ENCODE peak calls at places on chromosomes 11 and 22, in four cellular contexts. One of them, this sample, is unnamed.

GRCh38 chr11:40380871-40381270 is 1078.6 kb downstream of the LRRC4C start:
- DNase-seq in fibroblast of villous mesenchyme: no peak
- DNase-seq in uterus: no peak
- DNase-seq in fibroblast of pulmonary artery: peak; percentile 1
- DNase-seq in this sample: no peak

GRCh38 chr22:46001426-46002106 is 24.6 kb upstream of the WNT7B start:
- DNase-seq in fibroblast of villous mesenchyme: no peak
- DNase-seq in uterus: no peak
- DNase-seq in fibroblast of pulmonary artery: no peak
- DNase-seq in this sample: no peak

GRCh38 chr22:33303109-33303508 is 244.9 kb upstream of the SYN3 start:
- DNase-seq in fibroblast of villous mesenchyme: no peak
- DNase-seq in uterus: no peak
- DNase-seq in fibroblast of pulmonary artery: no peak
- DNase-seq in this sample: no peak

GRCh38 chr22:16963189-16963945 is 44.7 kb downstream of the GAB4 start:
- DNase-seq in fibroblast of villous mesenchyme: no peak
- DNase-seq in uterus: no peak
- DNase-seq in fibroblast of pulmonary artery: no peak
- DNase-seq in this sample: no peak

GRCh38 chr22:43435851-43436535 is 24.2 kb downstream of the MPPED1 start:
- DNase-seq in fibroblast of villous mesenchyme: no peak
- DNase-seq in uterus: no peak
- DNase-seq in fibroblast of pulmonary artery: no peak
- DNase-seq in this sample: no peak

GRCh38 chr11:89604281-89604680 is 105.8 kb upstream of the TRIM77 start:
- DNase-seq in fibroblast of villous mesenchyme: peak; percentile 34
- DNase-seq in uterus: no peak
- DNase-seq in fibroblast of pulmonary artery: no peak
- DNase-seq in this sample: no peak

GRCh38 chr11:115297330-115297729 is 206.9 kb downstream of the CADM1 start:
- DNase-seq in fibroblast of villous mesenchyme: no peak
- DNase-seq in uterus: no peak
- DNase-seq in fibroblast of pulmonary artery: no peak
- DNase-seq in this sample: no peak

GRCh38 chr11:33375688-33376311 is 118.6 kb downstream of the HIPK3 start:
- DNase-seq in fibroblast of villous mesenchyme: peak; percentile 15
- DNase-seq in uterus: no peak
- DNase-seq in fibroblast of pulmonary artery: peak; percentile 31
- DNase-seq in this sample: peak; percentile 40

GRCh38 chr11:129445226-129445625 is 69.6 kb downstream of the BARX2 start:
- DNase-seq in fibroblast of villous mesenchyme: no peak
- DNase-seq in uterus: no peak
- DNase-seq in fibroblast of pulmonary artery: no peak
- DNase-seq in this sample: no peak
- TF ChIP-seq CTCF in fibroblast of villous mesenchyme: no peak
- TF ChIP-seq CTCF in uterus: no peak
- TF ChIP-seq CTCF in fibroblast of pulmonary artery: no peak
- TF ChIP-seq CTCF in this sample: no peak

DNA sequence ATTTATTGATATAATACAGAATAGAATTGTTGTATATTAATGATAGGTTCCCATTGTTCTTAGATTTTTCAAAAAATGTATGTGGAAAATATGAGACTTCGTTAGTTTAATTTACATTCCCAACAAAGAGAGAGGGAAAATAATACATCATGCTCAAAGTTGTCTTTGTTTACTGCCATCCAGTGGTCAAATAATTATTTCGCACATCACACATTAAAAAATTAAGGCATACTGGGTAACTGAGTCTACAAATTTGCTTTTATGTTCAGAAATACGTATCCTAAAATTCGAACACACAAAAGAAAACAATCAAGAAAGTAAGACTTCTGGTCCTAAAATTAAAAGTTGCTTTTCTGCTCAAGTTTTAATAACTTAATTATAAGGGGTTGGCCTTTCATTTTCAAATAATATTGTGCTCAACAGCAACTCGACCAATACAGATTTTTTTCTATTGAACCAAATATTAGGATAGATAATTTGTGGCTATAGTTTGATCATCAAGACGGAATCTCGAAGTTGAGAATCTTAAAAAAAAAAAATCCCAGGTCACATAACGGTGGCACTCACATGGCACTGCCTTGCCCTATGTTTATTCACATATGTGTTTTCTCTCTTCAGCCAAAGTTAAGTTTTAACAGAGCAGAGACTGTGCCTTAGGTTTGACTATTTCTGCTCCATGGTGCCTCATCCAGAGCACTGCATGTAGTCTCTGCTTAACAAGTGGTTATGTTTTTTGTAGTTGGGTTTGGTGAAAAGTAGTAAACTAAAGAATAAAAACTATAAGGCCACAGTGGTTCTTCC is 12.3 kb downstream of the PDGFD start:
- DNase-seq in fibroblast of villous mesenchyme: no peak
- DNase-seq in uterus: no peak
- DNase-seq in fibroblast of pulmonary artery: peak; percentile 48
- DNase-seq in this sample: peak; percentile 34
- TF ChIP-seq CTCF in fibroblast of villous mesenchyme: peak; percentile 44
- TF ChIP-seq CTCF in uterus: no peak
- TF ChIP-seq CTCF in fibroblast of pulmonary artery: peak; percentile 45
- TF ChIP-seq CTCF in this sample: peak; percentile 30

DNA sequence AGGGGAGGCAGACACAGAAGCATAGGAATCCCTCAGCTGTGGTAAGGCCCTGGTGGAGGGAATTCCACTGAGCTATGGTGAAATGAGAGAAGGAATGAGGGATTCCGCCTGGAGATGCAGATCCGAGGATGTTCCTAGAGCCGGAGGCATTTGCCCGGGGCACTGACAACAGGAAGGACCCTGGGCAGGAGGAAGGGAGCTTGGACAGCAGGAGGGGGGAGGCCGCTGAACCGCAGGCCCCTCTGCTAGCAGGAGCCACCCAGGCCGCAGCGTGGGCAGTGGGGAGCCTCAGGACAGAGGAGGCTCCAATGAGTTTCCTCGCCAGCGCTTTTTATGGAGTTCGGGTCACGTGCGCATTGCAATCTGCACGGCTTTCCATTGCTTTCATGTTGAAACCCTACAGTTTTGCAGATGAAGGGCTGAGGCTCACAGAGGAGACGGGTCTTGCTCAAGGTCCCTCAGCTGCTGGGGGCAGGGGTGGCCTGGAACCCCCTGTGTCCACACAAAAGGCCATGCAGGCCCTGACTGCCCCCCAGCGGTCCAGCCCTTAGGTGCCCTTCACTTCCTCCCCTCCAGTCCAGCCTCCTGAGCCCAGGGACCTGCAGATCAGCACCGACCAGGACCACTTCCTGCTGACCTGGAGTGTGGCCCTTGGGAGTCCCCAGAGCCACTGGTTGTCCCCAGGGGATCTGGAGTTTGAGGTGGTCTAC is 15.6 kb downstream of the CSF2RB start:
- DNase-seq in fibroblast of villous mesenchyme: peak; percentile 12
- DNase-seq in uterus: no peak
- DNase-seq in fibroblast of pulmonary artery: no peak
- DNase-seq in this sample: no peak
- TF ChIP-seq CTCF in fibroblast of villous mesenchyme: no peak
- TF ChIP-seq CTCF in uterus: no peak
- TF ChIP-seq CTCF in fibroblast of pulmonary artery: no peak
- TF ChIP-seq CTCF in this sample: no peak

GRCh38 chr22:24951942-24952836 is at the start of gene KIAA1671:
- DNase-seq in fibroblast of villous mesenchyme: peak; percentile 66
- DNase-seq in uterus: peak; percentile 80
- DNase-seq in fibroblast of pulmonary artery: peak; percentile 76
- DNase-seq in this sample: peak; percentile 50
- TF ChIP-seq CTCF in fibroblast of villous mesenchyme: peak; percentile 99
- TF ChIP-seq CTCF in uterus: peak; percentile 94
- TF ChIP-seq CTCF in fibroblast of pulmonary artery: peak; percentile 98
- TF ChIP-seq CTCF in this sample: peak; percentile 99

DNA sequence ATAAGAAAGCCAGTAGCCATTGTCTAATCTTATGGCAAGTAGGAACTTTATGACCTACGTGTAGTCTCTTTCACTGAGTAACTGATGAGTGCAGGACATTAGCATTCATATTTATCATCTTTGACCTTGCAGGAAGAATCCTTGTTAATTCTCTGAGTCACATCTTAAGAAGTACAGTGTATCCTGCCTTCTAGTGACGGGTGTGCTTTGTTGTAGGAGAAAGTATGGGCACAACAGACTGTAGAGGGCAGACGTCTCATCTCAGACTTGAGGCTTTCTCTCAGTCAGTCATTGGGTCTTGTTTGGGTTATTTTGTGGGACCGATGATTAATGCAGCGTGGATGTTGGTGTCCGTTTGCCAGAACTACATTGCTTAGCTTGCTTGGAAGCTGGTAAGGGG is 6.8 kb downstream of the RNF214 start:
- DNase-seq in fibroblast of villous mesenchyme: peak; percentile 92
- DNase-seq in uterus: no peak
- DNase-seq in fibroblast of pulmonary artery: peak; percentile 92
- DNase-seq in this sample: peak; percentile 88
- TF ChIP-seq CTCF in fibroblast of villous mesenchyme: peak; percentile 58
- TF ChIP-seq CTCF in uterus: no peak
- TF ChIP-seq CTCF in fibroblast of pulmonary artery: peak; percentile 74
- TF ChIP-seq CTCF in this sample: peak; percentile 63

GRCh38 chr11:17256512-17256911 is 20.0 kb upstream of the NUCB2 start:
- DNase-seq in fibroblast of villous mesenchyme: peak; percentile 98
- DNase-seq in uterus: no peak
- DNase-seq in fibroblast of pulmonary artery: peak; percentile 98
- DNase-seq in this sample: peak; percentile 98

GRCh38 chr11:17258670-17259069 is 17.9 kb upstream of the NUCB2 start:
- DNase-seq in fibroblast of villous mesenchyme: no peak
- DNase-seq in uterus: no peak
- DNase-seq in fibroblast of pulmonary artery: no peak
- DNase-seq in this sample: no peak

GRCh38 chr11:17259519-17259918 is 17.0 kb upstream of the NUCB2 start:
- DNase-seq in fibroblast of villous mesenchyme: no peak
- DNase-seq in uterus: no peak
- DNase-seq in fibroblast of pulmonary artery: peak; percentile 50
- DNase-seq in this sample: peak; percentile 26

GRCh38 chr11:17259931-17260499 is 16.5 kb upstream of the NUCB2 start:
- DNase-seq in fibroblast of villous mesenchyme: no peak
- DNase-seq in uterus: no peak
- DNase-seq in fibroblast of pulmonary artery: peak; percentile 49
- DNase-seq in this sample: peak; percentile 48

DNA sequence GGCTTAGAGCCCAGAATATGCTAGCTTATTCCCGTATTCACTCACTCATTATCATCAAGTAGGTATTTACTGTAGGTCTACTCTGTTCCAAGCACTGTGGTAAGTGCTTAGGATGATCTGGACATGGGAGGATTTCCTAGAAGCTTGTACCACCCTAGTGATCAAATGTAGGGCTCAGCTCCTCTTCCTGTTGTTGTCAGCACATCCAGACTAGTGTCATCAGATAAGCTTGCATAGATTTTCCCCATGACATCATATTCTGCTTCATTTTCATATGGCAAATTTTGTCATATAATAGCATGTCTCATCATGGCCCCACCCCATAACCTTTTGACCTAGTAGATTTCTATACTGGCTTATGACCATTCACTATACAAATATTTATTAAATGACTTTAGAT is 19.3 kb upstream of the NUCB2 start:
- DNase-seq in fibroblast of villous mesenchyme: peak; percentile 68
- DNase-seq in uterus: no peak
- DNase-seq in fibroblast of pulmonary artery: peak; percentile 76
- DNase-seq in this sample: peak; percentile 75
- TF ChIP-seq CTCF in fibroblast of villous mesenchyme: no peak
- TF ChIP-seq CTCF in uterus: no peak
- TF ChIP-seq CTCF in fibroblast of pulmonary artery: no peak
- TF ChIP-seq CTCF in this sample: no peak

GRCh38 chr22:19869497-19870152 is 15.0 kb upstream of the GNB1L start:
- DNase-seq in fibroblast of villous mesenchyme: no peak
- DNase-seq in uterus: no peak
- DNase-seq in fibroblast of pulmonary artery: no peak
- DNase-seq in this sample: no peak
- TF ChIP-seq CTCF in fibroblast of villous mesenchyme: no peak
- TF ChIP-seq CTCF in uterus: no peak
- TF ChIP-seq CTCF in fibroblast of pulmonary artery: no peak
- TF ChIP-seq CTCF in this sample: no peak

GRCh38 chr11:103668859-103669258 is 367.6 kb upstream of the DDI1 start:
- DNase-seq in fibroblast of villous mesenchyme: no peak
- DNase-seq in uterus: no peak
- DNase-seq in fibroblast of pulmonary artery: no peak
- DNase-seq in this sample: no peak

GRCh38 chr11:103673773-103674172 is 362.7 kb upstream of the DDI1 start:
- DNase-seq in fibroblast of villous mesenchyme: peak; percentile 33
- DNase-seq in uterus: no peak
- DNase-seq in fibroblast of pulmonary artery: peak; percentile 85
- DNase-seq in this sample: peak; percentile 66

GRCh38 chr11:103676413-103676812 is 360.0 kb upstream of the DDI1 start:
- DNase-seq in fibroblast of villous mesenchyme: peak; percentile 30
- DNase-seq in uterus: no peak
- DNase-seq in fibroblast of pulmonary artery: no peak
- DNase-seq in this sample: no peak

GRCh38 chr11:103671143-103671651 is 365.2 kb upstream of the DDI1 start:
- DNase-seq in fibroblast of villous mesenchyme: no peak
- DNase-seq in uterus: no peak
- DNase-seq in fibroblast of pulmonary artery: no peak
- DNase-seq in this sample: no peak
- TF ChIP-seq CTCF in fibroblast of villous mesenchyme: peak; percentile 9
- TF ChIP-seq CTCF in uterus: no peak
- TF ChIP-seq CTCF in fibroblast of pulmonary artery: peak; percentile 3
- TF ChIP-seq CTCF in this sample: peak; percentile 30

GRCh38 chr11:81165164-81165563 is 1568.5 kb downstream of the FAM181B start:
- DNase-seq in fibroblast of villous mesenchyme: no peak
- DNase-seq in uterus: no peak
- DNase-seq in fibroblast of pulmonary artery: no peak
- DNase-seq in this sample: no peak
- TF ChIP-seq CTCF in fibroblast of villous mesenchyme: no peak
- TF ChIP-seq CTCF in uterus: no peak
- TF ChIP-seq CTCF in fibroblast of pulmonary artery: no peak
- TF ChIP-seq CTCF in this sample: no peak

GRCh38 chr11:77195071-77195705 is 67.1 kb downstream of the MYO7A start:
- DNase-seq in fibroblast of villous mesenchyme: no peak
- DNase-seq in uterus: no peak
- DNase-seq in fibroblast of pulmonary artery: no peak
- DNase-seq in this sample: no peak

GRCh38 chr11:77191823-77192495 is 63.9 kb downstream of the MYO7A start:
- DNase-seq in fibroblast of villous mesenchyme: peak; percentile 51
- DNase-seq in uterus: peak; percentile 38
- DNase-seq in fibroblast of pulmonary artery: peak; percentile 60
- DNase-seq in this sample: peak; percentile 9

GRCh38 chr11:77191429-77191822 is 63.4 kb downstream of the MYO7A start:
- DNase-seq in fibroblast of villous mesenchyme: no peak
- DNase-seq in uterus: no peak
- DNase-seq in fibroblast of pulmonary artery: no peak
- DNase-seq in this sample: no peak

GRCh38 chr11:77193915-77194830 is 66.1 kb downstream of the MYO7A start:
- DNase-seq in fibroblast of villous mesenchyme: no peak
- DNase-seq in uterus: no peak
- DNase-seq in fibroblast of pulmonary artery: no peak
- DNase-seq in this sample: no peak

GRCh38 chr11:77193167-77193566 is 65.1 kb downstream of the MYO7A start:
- DNase-seq in fibroblast of villous mesenchyme: no peak
- DNase-seq in uterus: no peak
- DNase-seq in fibroblast of pulmonary artery: no peak
- DNase-seq in this sample: no peak
- TF ChIP-seq CTCF in fibroblast of villous mesenchyme: no peak
- TF ChIP-seq CTCF in uterus: no peak
- TF ChIP-seq CTCF in fibroblast of pulmonary artery: no peak
- TF ChIP-seq CTCF in this sample: no peak

This sample was measured in fibroblast of the aortic adventitia.